ENCODE peak calls at places on chromosomes 11 and 22, in four cellular contexts. One of them, this sample, is unnamed.

GRCh38 chr22:44452531-44453420 is 45.3 kb downstream of the RTL6 start:
- DNase-seq in stimulated activated CD4-positive, alpha-beta T cell treated with anti-CD3 and anti-CD28 coated beads, Interleukin-1b, Interleukin-23, amount 100 ng/mL, for 48 hours: no peak
- DNase-seq in cardiac muscle cell: no peak
- DNase-seq in body of pancreas: peak
- DNase-seq in this sample: peak

GRCh38 chr22:49881856-49882255 is 28.2 kb downstream of the ZBED4 start:
- DNase-seq in stimulated activated CD4-positive, alpha-beta T cell treated with anti-CD3 and anti-CD28 coated beads, Interleukin-1b, Interleukin-23, amount 100 ng/mL, for 48 hours: no peak
- DNase-seq in cardiac muscle cell: no peak
- DNase-seq in body of pancreas: no peak
- DNase-seq in this sample: no peak

GRCh38 chr22:43921361-43921760 is 2.2 kb upstream of the PNPLA3 start:
- DNase-seq in stimulated activated CD4-positive, alpha-beta T cell treated with anti-CD3 and anti-CD28 coated beads, Interleukin-1b, Interleukin-23, amount 100 ng/mL, for 48 hours: no peak
- DNase-seq in cardiac muscle cell: peak
- DNase-seq in body of pancreas: no peak
- DNase-seq in this sample: no peak

GRCh38 chr11:72191961-72192381 is at the start of gene FOLR1:
- DNase-seq in stimulated activated CD4-positive, alpha-beta T cell treated with anti-CD3 and anti-CD28 coated beads, Interleukin-1b, Interleukin-23, amount 100 ng/mL, for 48 hours: no peak
- DNase-seq in cardiac muscle cell: no peak
- DNase-seq in body of pancreas: no peak
- DNase-seq in this sample: no peak

GRCh38 chr11:67118059-67118766 is 850 bp upstream of the KDM2A start:
- DNase-seq in stimulated activated CD4-positive, alpha-beta T cell treated with anti-CD3 and anti-CD28 coated beads, Interleukin-1b, Interleukin-23, amount 100 ng/mL, for 48 hours: peak
- DNase-seq in cardiac muscle cell: peak
- DNase-seq in body of pancreas: peak
- DNase-seq in this sample: peak

GRCh38 chr22:19693581-19693980 is 20.7 kb upstream of the SEPTIN5 start:
- DNase-seq in stimulated activated CD4-positive, alpha-beta T cell treated with anti-CD3 and anti-CD28 coated beads, Interleukin-1b, Interleukin-23, amount 100 ng/mL, for 48 hours: no peak
- DNase-seq in cardiac muscle cell: no peak
- DNase-seq in body of pancreas: no peak
- DNase-seq in this sample: no peak

GRCh38 chr11:128316541-128317206 is 270.7 kb downstream of the ETS1 start:
- DNase-seq in stimulated activated CD4-positive, alpha-beta T cell treated with anti-CD3 and anti-CD28 coated beads, Interleukin-1b, Interleukin-23, amount 100 ng/mL, for 48 hours: no peak
- DNase-seq in cardiac muscle cell: peak
- DNase-seq in body of pancreas: no peak
- DNase-seq in this sample: no peak

GRCh38 chr11:60872952-60873524 is 5.7 kb downstream of the ZP1 start:
- DNase-seq in stimulated activated CD4-positive, alpha-beta T cell treated with anti-CD3 and anti-CD28 coated beads, Interleukin-1b, Interleukin-23, amount 100 ng/mL, for 48 hours: no peak
- DNase-seq in cardiac muscle cell: peak
- DNase-seq in body of pancreas: no peak
- DNase-seq in this sample: no peak

GRCh38 chr11:93487032-93487483 is 56.1 kb downstream of the SMCO4 start:
- DNase-seq in stimulated activated CD4-positive, alpha-beta T cell treated with anti-CD3 and anti-CD28 coated beads, Interleukin-1b, Interleukin-23, amount 100 ng/mL, for 48 hours: no peak
- DNase-seq in cardiac muscle cell: no peak
- DNase-seq in body of pancreas: no peak
- DNase-seq in this sample: no peak

GRCh38 chr11:20163778-20164133 is 3.5 kb upstream of the DBX1 start:
- DNase-seq in stimulated activated CD4-positive, alpha-beta T cell treated with anti-CD3 and anti-CD28 coated beads, Interleukin-1b, Interleukin-23, amount 100 ng/mL, for 48 hours: no peak
- DNase-seq in cardiac muscle cell: no peak
- DNase-seq in body of pancreas: no peak
- DNase-seq in this sample: no peak